ENCODE peak calls at places on chromosomes 13 and 19, in five cellular contexts. Z, R, V, E and P are unnamed samples.

GRCh38 chr13:50017819-50018218 is 2.6 kb downstream of the KCNRG start:
- DNase-seq in Z (no peak), E (no peak), R (no peak), V (no peak), P (no peak)

GRCh38 chr13:72985610-72986009 is 73.2 kb upstream of the KLF5 start:
- DNase-seq in E (no peak), V (no peak), Z (no peak), R (no peak), P (no peak)

GRCh38 chr13:79533781-79534400 is 52.9 kb downstream of the NDFIP2 start:
- DNase-seq in R (no peak), E (no peak), V (peak; percentile 47), Z (no peak), P (no peak)

GRCh38 chr13:108313382-108313781 is 43.9 kb downstream of the TNFSF13B start:
- DNase-seq in Z (no peak), V (no peak), E (peak; percentile 71), R (peak; percentile 13), P (no peak)

GRCh38 chr19:24073807-24074206 is 13.2 kb upstream of the ZNF254 start:
- DNase-seq in E (no peak), Z (no peak), R (no peak), V (no peak), P (no peak)

GRCh38 chr19:13122275-13122878 is 4.3 kb downstream of the NACC1 start:
- DNase-seq in V (no peak), E (no peak), Z (no peak), R (no peak), P (no peak)

GRCh38 chr19:5624154-5624663 is 1.3 kb downstream of the SAFB start:
- DNase-seq in V (peak; percentile 61), E (peak; percentile 65), Z (no peak), R (peak; percentile 59), P (peak; percentile 44)

GRCh38 chr13:68584776-68585175 is 1354.6 kb upstream of the PCDH9 start:
- DNase-seq in R (no peak), V (no peak), Z (no peak), E (no peak), P (no peak)

GRCh38 chr19:19427935-19428334 is 22.5 kb downstream of the GATAD2A start:
- DNase-seq in V (no peak), Z (no peak), E (no peak), R (no peak), P (no peak)

GRCh38 chr19:39413269-39413902 is 917 bp downstream of the PLEKHG2 start:
- DNase-seq in E (peak; percentile 47), R (peak; percentile 66), V (peak; percentile 60), Z (no peak), P (peak; percentile 78)

GRCh38 chr13:45417790-45418534 is at the start of gene SLC25A30:
- DNase-seq in E (peak; percentile 95), R (peak; percentile 84), Z (peak; percentile 76), V (peak; percentile 80), P (peak; percentile 98)

GRCh38 chr19:35117017-35117570 is 1.5 kb downstream of the FXYD3 start:
- DNase-seq in Z (no peak), V (no peak), E (peak; percentile 33), R (no peak), P (no peak)

GRCh38 chr19:45952691-45953505 is 20.8 kb downstream of the NOVA2 start:
- DNase-seq in Z (peak; percentile 81), E (peak; percentile 57), R (peak; percentile 51), V (peak; percentile 42), P (peak; percentile 82)

GRCh38 chr19:55087542-55087935 is 11.9 kb downstream of the EPS8L1 start:
- DNase-seq in E (no peak), V (peak; percentile 16), R (peak; percentile 19), Z (no peak), P (no peak)

GRCh38 chr19:49393871-49394270 is 5.8 kb downstream of the KASH5 start:
- DNase-seq in Z (no peak), V (no peak), R (no peak), E (no peak), P (no peak)

GRCh38 chr13:24097064-24097463 is 63.5 kb upstream of the SPATA13 start:
- DNase-seq in R (peak; percentile 67), E (no peak), Z (no peak), V (peak; percentile 76), P (peak; percentile 52)

GRCh38 chr19:57664269-57665127 is 4.2 kb upstream of the ZSCAN4 start:
- DNase-seq in R (peak; percentile 52), V (peak; percentile 31), E (peak; percentile 42), Z (no peak), P (peak; percentile 39)

GRCh38 chr13:78802912-78803311 is 144.0 kb upstream of the OBI1 start:
- DNase-seq in Z (no peak), E (no peak), V (no peak), R (no peak), P (no peak)

GRCh38 chr13:104594801-104595200 is 1528.6 kb upstream of the SLC10A2 start:
- DNase-seq in Z (no peak), E (no peak), R (no peak), V (no peak), P (no peak)

GRCh38 chr13:46530084-46530935 is 22.7 kb upstream of the LRCH1 start:
- DNase-seq in E (no peak), V (peak; percentile 54), Z (no peak), R (peak; percentile 58), P (peak; percentile 18)

GRCh38 chr13:86684402-86684801 is 885.2 kb upstream of the SLITRK6 start:
- DNase-seq in E (no peak), Z (no peak), R (peak; percentile 37), V (no peak), P (no peak)

GRCh38 chr19:42115219-42115618 is 17.0 kb downstream of the POU2F2 start:
- DNase-seq in E (no peak), R (peak; percentile 51), V (peak; percentile 68), Z (no peak), P (no peak)

GRCh38 chr13:51105046-51105445 is 6.0 kb downstream of the C13orf42 start:
- DNase-seq in V (no peak), R (no peak), E (no peak), Z (no peak), P (no peak)

GRCh38 chr19:47296036-47296435 is 13.6 kb upstream of the C5AR1 start:
- DNase-seq in E (peak; percentile 97), V (peak; percentile 74), R (peak; percentile 80), Z (peak; percentile 67), P (peak; percentile 87)

GRCh38 chr13:110913322-110913721 is 1.5 kb downstream of the ANKRD10 start:
- DNase-seq in R (peak; percentile 17), E (peak; percentile 73), V (peak; percentile 26), Z (no peak), P (no peak)

DNA sequence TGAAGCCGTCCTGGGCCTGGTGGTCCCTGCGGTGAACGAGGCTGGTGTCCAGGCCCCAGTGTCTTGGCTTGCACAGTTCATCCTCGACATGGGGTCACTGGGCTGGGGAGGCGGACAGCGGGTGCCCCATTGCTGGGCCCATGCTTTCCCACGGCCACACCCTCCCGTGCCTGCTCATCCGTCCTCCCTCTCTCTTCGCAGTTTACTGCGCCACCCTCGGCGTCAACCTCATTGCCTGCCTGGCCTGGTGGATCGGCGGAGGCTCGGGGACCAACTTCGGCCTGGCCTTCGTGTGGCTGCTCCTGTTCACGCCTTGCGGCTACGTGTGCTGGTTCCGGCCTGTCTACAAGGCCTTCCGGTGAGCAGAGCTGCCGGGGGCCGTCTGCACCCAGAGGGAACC is 12.7 kb downstream of the ADAT3 start:
- DNase-seq in V (no peak), R (no peak), E (no peak), Z (no peak), P (no peak)
- H3K36me3 ChIP-seq in V (peaks cover 59% of the 10 kb centered on the region), R (peaks cover 31% of the 10 kb centered on the region), E (peaks cover 1% of the 10 kb centered on the region), Z (peaks cover 44% of the 10 kb centered on the region), P (peaks cover 45% of the 10 kb centered on the region)

GRCh38 chr13:112905086-112905485 is 63.9 kb upstream of the MCF2L start:
- DNase-seq in Z (no peak), V (no peak), E (no peak), R (no peak), P (no peak)
- H3K4me1 ChIP-seq in Z (peaks cover 22% of the 10 kb centered on the region), V (no peaks in the 10 kb centered on the region), E (no peaks in the 10 kb centered on the region), R (no peaks in the 10 kb centered on the region), P (no peaks in the 10 kb centered on the region)

GRCh38 chr19:16227837-16228636 is 30.3 kb downstream of the AP1M1 start:
- DNase-seq in R (no peak), V (no peak), E (no peak), Z (no peak), P (no peak)

GRCh38 chr19:16232127-16232526 is 34.4 kb downstream of the AP1M1 start:
- DNase-seq in V (no peak), E (no peak), R (no peak), Z (no peak), P (no peak)

GRCh38 chr19:16228637-16229321 is 31.1 kb downstream of the AP1M1 start:
- DNase-seq in Z (no peak), R (no peak), E (no peak), V (no peak), P (no peak)

GRCh38 chr19:16226878-16227836 is 29.4 kb downstream of the AP1M1 start:
- DNase-seq in R (no peak), E (no peak), Z (no peak), V (no peak), P (no peak)

DNA sequence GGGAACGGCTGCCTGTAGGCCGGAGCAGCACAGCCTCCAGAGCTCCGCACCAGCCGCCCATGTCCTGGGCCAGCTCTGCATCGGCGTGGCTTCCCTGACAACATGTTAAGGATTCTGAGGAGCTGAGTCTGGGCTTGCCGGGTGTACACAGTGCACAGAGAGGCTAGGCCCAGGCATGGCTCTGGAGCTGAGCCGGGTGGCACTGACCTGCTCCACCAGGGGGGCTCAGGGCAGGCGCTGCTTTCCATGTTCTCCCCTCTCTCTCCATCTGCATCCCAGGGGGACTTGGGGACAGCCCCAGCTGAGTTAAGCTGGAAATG is 31.6 kb downstream of the AP1M1 start:
- DNase-seq in V (no peak), Z (no peak), E (no peak), R (no peak), P (no peak)
- H3K36me3 ChIP-seq in V (peaks cover 85% of the 10 kb centered on the region), Z (no peaks in the 10 kb centered on the region), E (no peaks in the 10 kb centered on the region), R (peaks cover 50% of the 10 kb centered on the region), P (peaks cover 18% of the 10 kb centered on the region)

GRCh38 chr19:11089254-11090013 is at the start of gene LDLR:
- DNase-seq in R (peak; percentile 97), Z (peak; percentile 85), E (peak; percentile 93), V (peak; percentile 90), P (peak; percentile 98)

GRCh38 chr19:11091343-11092153 is 2.3 kb downstream of the LDLR start:
- DNase-seq in V (peak; percentile 90), R (peak; percentile 83), E (peak; percentile 70), Z (no peak), P (peak; percentile 74)

GRCh38 chr19:11087870-11088507 is 1.3 kb upstream of the LDLR start:
- DNase-seq in R (no peak), E (no peak), Z (no peak), V (no peak), P (no peak)

GRCh38 chr19:11090264-11091032 is 1.2 kb downstream of the LDLR start:
- DNase-seq in Z (peak; percentile 83), R (peak; percentile 94), E (peak; percentile 98), V (peak; percentile 92), P (peak; percentile 99)

DNA sequence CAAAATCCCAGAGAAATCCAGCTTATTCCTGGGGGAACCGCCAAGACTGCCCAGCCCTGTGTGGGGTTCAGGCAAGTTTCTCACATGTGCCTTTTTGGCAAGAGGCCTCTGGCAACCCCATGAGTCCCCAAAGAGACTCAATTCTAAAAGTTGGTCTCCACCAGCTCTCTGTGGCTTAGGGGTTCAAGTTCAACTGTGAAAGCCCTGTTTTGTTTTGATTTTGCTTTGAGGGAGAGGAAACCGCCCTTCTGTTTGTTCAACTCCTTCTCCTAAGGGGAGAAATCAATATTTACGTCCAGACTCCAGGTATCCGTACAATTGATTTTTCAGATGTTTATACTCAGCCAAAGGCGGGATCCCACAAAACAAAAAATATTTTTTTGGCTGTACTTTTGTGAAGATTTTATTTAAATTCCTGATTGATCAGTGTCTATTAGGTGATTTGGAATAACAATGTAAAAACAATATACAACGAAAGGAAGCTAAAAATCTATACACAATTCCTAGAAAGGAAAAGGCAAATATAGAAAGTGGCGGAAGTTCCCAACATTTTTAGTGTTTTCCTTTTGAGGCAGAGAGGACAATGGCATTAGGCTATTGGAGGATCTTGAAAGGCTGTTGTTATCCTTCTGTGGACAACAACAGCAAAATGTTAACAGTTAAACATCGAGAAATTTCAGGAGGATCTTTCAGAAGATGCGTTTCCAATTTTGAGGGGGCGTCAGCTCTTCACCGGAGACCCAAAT is 582 bp upstream of the LDLR start:
- DNase-seq in V (no peak), E (peak; percentile 34), R (peak; percentile 64), Z (no peak), P (no peak)
- H3K4me1 ChIP-seq in V (peaks cover 12% of the 10 kb centered on the region), E (peaks cover 30% of the 10 kb centered on the region), R (peaks cover 16% of the 10 kb centered on the region), Z (peaks cover 7% of the 10 kb centered on the region), P (peaks cover 33% of the 10 kb centered on the region)